ENCODE peak calls at places on chromosomes 6 and 20, in seven cellular contexts. One of them, this sample, is unnamed.

GRCh38 chr6:66179363-66179762 is 472.3 kb upstream of the EYS start:
- DNase-seq in astrocyte of the spinal cord: no peak
- DNase-seq in fibroblast of pulmonary artery: no peak
- DNase-seq in foreskin fibroblast: no peak
- DNase-seq in heart left ventricle: no peak
- DNase-seq in WERI-Rb-1: no peak
- DNase-seq in fibroblast of lung: no peak
- DNase-seq in this sample: peak; percentile 6

GRCh38 chr20:62423326-62423706 is 4.0 kb downstream of the RBBP8NL start:
- DNase-seq in fibroblast of pulmonary artery: no peak
- DNase-seq in WERI-Rb-1: peak; percentile 36
- DNase-seq in fibroblast of lung: no peak
- DNase-seq in astrocyte of the spinal cord: no peak
- DNase-seq in heart left ventricle: no peak
- DNase-seq in foreskin fibroblast: no peak
- DNase-seq in this sample: no peak

GRCh38 chr6:21426841-21427490 is 166.6 kb upstream of the SOX4 start:
- DNase-seq in fibroblast of lung: peak; percentile 48
- DNase-seq in WERI-Rb-1: no peak
- DNase-seq in heart left ventricle: no peak
- DNase-seq in astrocyte of the spinal cord: no peak
- DNase-seq in foreskin fibroblast: no peak
- DNase-seq in fibroblast of pulmonary artery: peak; percentile 45
- DNase-seq in this sample: peak; percentile 16

GRCh38 chr20:62159052-62159451 is 15.5 kb downstream of the SS18L1 start:
- DNase-seq in fibroblast of lung: no peak
- DNase-seq in WERI-Rb-1: no peak
- DNase-seq in fibroblast of pulmonary artery: no peak
- DNase-seq in astrocyte of the spinal cord: no peak
- DNase-seq in heart left ventricle: no peak
- DNase-seq in foreskin fibroblast: no peak
- DNase-seq in this sample: no peak

GRCh38 chr6:44084231-44085014 is 42.8 kb downstream of the MRPL14 start:
- DNase-seq in foreskin fibroblast: peak; percentile 59
- DNase-seq in WERI-Rb-1: no peak
- DNase-seq in astrocyte of the spinal cord: peak; percentile 55
- DNase-seq in heart left ventricle: no peak
- DNase-seq in fibroblast of lung: no peak
- DNase-seq in fibroblast of pulmonary artery: no peak
- DNase-seq in this sample: no peak

GRCh38 chr6:163525926-163526325 is 111.4 kb downstream of the QKI start:
- DNase-seq in heart left ventricle: no peak
- DNase-seq in astrocyte of the spinal cord: no peak
- DNase-seq in foreskin fibroblast: no peak
- DNase-seq in fibroblast of pulmonary artery: peak; percentile 17
- DNase-seq in WERI-Rb-1: no peak
- DNase-seq in fibroblast of lung: peak; percentile 66
- DNase-seq in this sample: peak; percentile 15

GRCh38 chr6:133833905-133834304 is 55.0 kb upstream of the TCF21 start:
- DNase-seq in foreskin fibroblast: no peak
- DNase-seq in fibroblast of pulmonary artery: peak; percentile 67
- DNase-seq in WERI-Rb-1: no peak
- DNase-seq in heart left ventricle: peak; percentile 21
- DNase-seq in astrocyte of the spinal cord: no peak
- DNase-seq in fibroblast of lung: no peak
- DNase-seq in this sample: no peak

GRCh38 chr6:169619650-169620049 is 82.2 kb downstream of the WDR27 start:
- DNase-seq in heart left ventricle: no peak
- DNase-seq in WERI-Rb-1: no peak
- DNase-seq in fibroblast of lung: peak; percentile 47
- DNase-seq in astrocyte of the spinal cord: no peak
- DNase-seq in foreskin fibroblast: peak; percentile 46
- DNase-seq in fibroblast of pulmonary artery: peak; percentile 26
- DNase-seq in this sample: peak; percentile 11

GRCh38 chr6:141421378-141421777 is 711.3 kb upstream of the GJE1 start:
- DNase-seq in WERI-Rb-1: no peak
- DNase-seq in fibroblast of lung: peak; percentile 89
- DNase-seq in heart left ventricle: no peak
- DNase-seq in fibroblast of pulmonary artery: peak; percentile 77
- DNase-seq in foreskin fibroblast: peak; percentile 79
- DNase-seq in astrocyte of the spinal cord: peak; percentile 79
- DNase-seq in this sample: peak; percentile 73

GRCh38 chr20:36153754-36154695 is 515 bp upstream of the EPB41L1 start:
- DNase-seq in WERI-Rb-1: peak; percentile 90
- DNase-seq in astrocyte of the spinal cord: peak; percentile 58
- DNase-seq in foreskin fibroblast: peak; percentile 69
- DNase-seq in fibroblast of pulmonary artery: peak; percentile 61
- DNase-seq in heart left ventricle: peak; percentile 90
- DNase-seq in fibroblast of lung: peak; percentile 68
- DNase-seq in this sample: peak; percentile 57

GRCh38 chr6:5471637-5472430 is 210.5 kb downstream of the FARS2 start:
- DNase-seq in heart left ventricle: no peak
- DNase-seq in fibroblast of pulmonary artery: no peak
- DNase-seq in foreskin fibroblast: no peak
- DNase-seq in fibroblast of lung: peak; percentile 52
- DNase-seq in WERI-Rb-1: peak; percentile 97
- DNase-seq in astrocyte of the spinal cord: peak; percentile 41
- DNase-seq in this sample: no peak

GRCh38 chr20:62023935-62024334 is 41.7 kb downstream of the TAF4 start:
- DNase-seq in heart left ventricle: no peak
- DNase-seq in astrocyte of the spinal cord: no peak
- DNase-seq in fibroblast of lung: no peak
- DNase-seq in WERI-Rb-1: no peak
- DNase-seq in foreskin fibroblast: no peak
- DNase-seq in fibroblast of pulmonary artery: no peak
- DNase-seq in this sample: no peak

GRCh38 chr6:158642805-158643489 is 1.6 kb downstream of the DYNLT1 start:
- DNase-seq in foreskin fibroblast: no peak
- DNase-seq in astrocyte of the spinal cord: no peak
- DNase-seq in WERI-Rb-1: no peak
- DNase-seq in heart left ventricle: no peak
- DNase-seq in fibroblast of pulmonary artery: peak; percentile 34
- DNase-seq in fibroblast of lung: peak; percentile 40
- DNase-seq in this sample: peak; percentile 35

GRCh38 chr20:32920066-32920465 is 61.3 kb downstream of the EFCAB8 start:
- DNase-seq in fibroblast of pulmonary artery: no peak
- DNase-seq in foreskin fibroblast: no peak
- DNase-seq in WERI-Rb-1: no peak
- DNase-seq in astrocyte of the spinal cord: no peak
- DNase-seq in heart left ventricle: no peak
- DNase-seq in fibroblast of lung: no peak
- DNase-seq in this sample: no peak

GRCh38 chr6:28446818-28447511 is 3.7 kb upstream of the ZSCAN23 start:
- DNase-seq in fibroblast of pulmonary artery: peak; percentile 3
- DNase-seq in heart left ventricle: no peak
- DNase-seq in foreskin fibroblast: peak; percentile 4
- DNase-seq in WERI-Rb-1: no peak
- DNase-seq in fibroblast of lung: peak; percentile 12
- DNase-seq in astrocyte of the spinal cord: peak; percentile 13
- DNase-seq in this sample: peak; percentile 4

GRCh38 chr6:160102956-160103824 is 18.4 kb upstream of the SLC22A1 start:
- DNase-seq in fibroblast of pulmonary artery: peak; percentile 43
- DNase-seq in astrocyte of the spinal cord: no peak
- DNase-seq in WERI-Rb-1: peak; percentile 24
- DNase-seq in fibroblast of lung: peak; percentile 8
- DNase-seq in heart left ventricle: no peak
- DNase-seq in foreskin fibroblast: no peak
- DNase-seq in this sample: peak; percentile 35

GRCh38 chr6:75086236-75086635 is 119.6 kb downstream of the COL12A1 start:
- DNase-seq in fibroblast of pulmonary artery: no peak
- DNase-seq in heart left ventricle: no peak
- DNase-seq in WERI-Rb-1: no peak
- DNase-seq in fibroblast of lung: no peak
- DNase-seq in astrocyte of the spinal cord: no peak
- DNase-seq in foreskin fibroblast: no peak
- DNase-seq in this sample: no peak

GRCh38 chr6:56953597-56954388 is 1.1 kb upstream of the BEND6 start:
- DNase-seq in fibroblast of lung: no peak
- DNase-seq in fibroblast of pulmonary artery: no peak
- DNase-seq in heart left ventricle: no peak
- DNase-seq in foreskin fibroblast: no peak
- DNase-seq in WERI-Rb-1: no peak
- DNase-seq in astrocyte of the spinal cord: no peak
- DNase-seq in this sample: peak; percentile 34

GRCh38 chr6:37713529-37714119 is 15.9 kb upstream of the MDGA1 start:
- DNase-seq in heart left ventricle: no peak
- DNase-seq in fibroblast of lung: peak; percentile 95
- DNase-seq in foreskin fibroblast: peak; percentile 68
- DNase-seq in astrocyte of the spinal cord: peak; percentile 59
- DNase-seq in WERI-Rb-1: peak; percentile 95
- DNase-seq in fibroblast of pulmonary artery: peak; percentile 71
- DNase-seq in this sample: peak; percentile 67

GRCh38 chr6:30091577-30092381 is 16.2 kb upstream of the RNF39 start:
- DNase-seq in fibroblast of pulmonary artery: peak; percentile 52
- DNase-seq in heart left ventricle: no peak
- DNase-seq in astrocyte of the spinal cord: peak; percentile 23
- DNase-seq in foreskin fibroblast: peak; percentile 80
- DNase-seq in WERI-Rb-1: no peak
- DNase-seq in fibroblast of lung: peak; percentile 70
- DNase-seq in this sample: peak; percentile 63

GRCh38 chr6:126261792-126262421 is 78.0 kb upstream of the CENPW start:
- DNase-seq in WERI-Rb-1: no peak
- DNase-seq in fibroblast of lung: no peak
- DNase-seq in fibroblast of pulmonary artery: no peak
- DNase-seq in astrocyte of the spinal cord: no peak
- DNase-seq in heart left ventricle: no peak
- DNase-seq in foreskin fibroblast: no peak
- DNase-seq in this sample: no peak

GRCh38 chr6:33202799-33203198 is 1.7 kb upstream of the HSD17B8 start:
- DNase-seq in foreskin fibroblast: no peak
- DNase-seq in WERI-Rb-1: no peak
- DNase-seq in astrocyte of the spinal cord: no peak
- DNase-seq in heart left ventricle: no peak
- DNase-seq in fibroblast of lung: no peak
- DNase-seq in fibroblast of pulmonary artery: no peak
- DNase-seq in this sample: no peak

GRCh38 chr6:113875470-113875869 is 18.3 kb downstream of the MARCKS start:
- DNase-seq in astrocyte of the spinal cord: peak; percentile 64
- DNase-seq in foreskin fibroblast: peak; percentile 50
- DNase-seq in fibroblast of pulmonary artery: peak; percentile 46
- DNase-seq in WERI-Rb-1: no peak
- DNase-seq in fibroblast of lung: peak; percentile 82
- DNase-seq in heart left ventricle: no peak
- DNase-seq in this sample: peak; percentile 66

GRCh38 chr6:113876654-113877053 is 19.5 kb downstream of the MARCKS start:
- DNase-seq in WERI-Rb-1: no peak
- DNase-seq in fibroblast of pulmonary artery: no peak
- DNase-seq in foreskin fibroblast: no peak
- DNase-seq in heart left ventricle: no peak
- DNase-seq in fibroblast of lung: no peak
- DNase-seq in astrocyte of the spinal cord: no peak
- DNase-seq in this sample: peak; percentile 40

GRCh38 chr6:113871975-113872374 is 14.8 kb downstream of the MARCKS start:
- DNase-seq in WERI-Rb-1: no peak
- DNase-seq in heart left ventricle: no peak
- DNase-seq in foreskin fibroblast: no peak
- DNase-seq in astrocyte of the spinal cord: no peak
- DNase-seq in fibroblast of pulmonary artery: no peak
- DNase-seq in fibroblast of lung: no peak
- DNase-seq in this sample: no peak

GRCh38 chr6:113870917-113871316 is 13.8 kb downstream of the MARCKS start:
- DNase-seq in astrocyte of the spinal cord: no peak
- DNase-seq in fibroblast of lung: no peak
- DNase-seq in fibroblast of pulmonary artery: no peak
- DNase-seq in heart left ventricle: no peak
- DNase-seq in WERI-Rb-1: no peak
- DNase-seq in foreskin fibroblast: no peak
- DNase-seq in this sample: no peak

GRCh38 chr6:113873043-113873667 is 16.0 kb downstream of the MARCKS start:
- DNase-seq in fibroblast of lung: no peak
- DNase-seq in heart left ventricle: peak; percentile 12
- DNase-seq in astrocyte of the spinal cord: no peak
- DNase-seq in foreskin fibroblast: no peak
- DNase-seq in fibroblast of pulmonary artery: no peak
- DNase-seq in WERI-Rb-1: no peak
- DNase-seq in this sample: no peak
- TF ChIP-seq CTCF in fibroblast of lung: no peak
- TF ChIP-seq CTCF in heart left ventricle: no peak
- TF ChIP-seq CTCF in astrocyte of the spinal cord: no peak
- TF ChIP-seq CTCF in foreskin fibroblast: no peak
- TF ChIP-seq CTCF in fibroblast of pulmonary artery: no peak
- TF ChIP-seq CTCF in WERI-Rb-1: no peak
- TF ChIP-seq CTCF in this sample: no peak

DNA sequence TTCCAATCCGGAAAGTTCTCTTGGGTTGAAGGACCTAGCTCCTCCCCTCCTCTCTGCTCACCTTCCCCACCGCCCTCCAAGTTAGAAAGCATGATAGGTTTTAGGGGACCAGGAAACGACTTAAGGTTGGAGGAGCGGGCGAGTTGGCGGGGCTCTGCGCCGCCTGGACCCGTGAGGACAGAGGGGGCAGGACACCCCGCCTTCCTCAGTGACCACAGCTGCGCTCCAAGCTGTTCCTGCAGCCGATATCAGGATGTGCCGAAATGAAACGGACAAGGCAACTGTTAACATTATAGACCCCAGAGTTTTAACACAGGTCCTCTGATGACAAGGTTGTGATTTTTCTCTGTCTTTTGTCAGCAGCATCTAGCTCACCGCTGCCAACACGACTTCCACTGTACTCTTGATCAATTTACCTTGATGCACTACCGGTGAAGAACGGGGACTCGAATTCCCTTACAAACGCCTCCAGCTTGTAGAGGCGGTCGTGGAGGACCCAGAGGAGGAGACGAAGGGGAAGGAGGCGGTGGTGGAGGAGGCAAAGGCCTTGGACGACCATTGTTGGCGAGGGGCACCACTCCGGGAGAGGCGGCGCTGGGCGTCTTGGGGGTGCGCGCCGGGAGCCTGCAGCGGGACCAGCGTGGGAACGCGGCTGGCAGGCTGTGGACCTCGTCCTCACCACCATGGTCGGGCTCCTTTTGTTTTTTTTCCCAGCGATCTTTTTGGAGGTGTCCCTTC is at the start of gene GRM1:
- DNase-seq in foreskin fibroblast: no peak
- DNase-seq in astrocyte of the spinal cord: no peak
- DNase-seq in WERI-Rb-1: peak; percentile 24
- DNase-seq in fibroblast of pulmonary artery: no peak
- DNase-seq in heart left ventricle: no peak
- DNase-seq in fibroblast of lung: no peak
- DNase-seq in this sample: no peak
- H3K4me3 ChIP-seq in foreskin fibroblast: no peak within 1 kb of the TSS
- H3K4me3 ChIP-seq in astrocyte of the spinal cord: no peak within 1 kb of the TSS
- H3K4me3 ChIP-seq in WERI-Rb-1: peak within 1 kb of the TSS; percentile 40
- H3K4me3 ChIP-seq in fibroblast of pulmonary artery: peak within 1 kb of the TSS; percentile 21
- H3K4me3 ChIP-seq in heart left ventricle: no peak within 1 kb of the TSS
- H3K4me3 ChIP-seq in fibroblast of lung: no peak within 1 kb of the TSS
- H3K4me3 ChIP-seq in this sample: peak within 1 kb of the TSS; percentile 39

GRCh38 chr20:34875657-34876160 is 703 bp upstream of the ACSS2 start:
- DNase-seq in foreskin fibroblast: no peak
- DNase-seq in fibroblast of pulmonary artery: no peak
- DNase-seq in fibroblast of lung: no peak
- DNase-seq in astrocyte of the spinal cord: no peak
- DNase-seq in WERI-Rb-1: no peak
- DNase-seq in heart left ventricle: no peak
- DNase-seq in this sample: no peak
- TF ChIP-seq CTCF in foreskin fibroblast: no peak
- TF ChIP-seq CTCF in fibroblast of pulmonary artery: peak; percentile 36
- TF ChIP-seq CTCF in fibroblast of lung: peak; percentile 20
- TF ChIP-seq CTCF in astrocyte of the spinal cord: peak; percentile 27
- TF ChIP-seq CTCF in WERI-Rb-1: no peak
- TF ChIP-seq CTCF in heart left ventricle: no peak
- TF ChIP-seq CTCF in this sample: peak; percentile 16

GRCh38 chr6:4313044-4313686 is 177.8 kb upstream of the ECI2 start:
- DNase-seq in foreskin fibroblast: peak; percentile 72
- DNase-seq in astrocyte of the spinal cord: peak; percentile 93
- DNase-seq in heart left ventricle: peak; percentile 40
- DNase-seq in WERI-Rb-1: no peak
- DNase-seq in fibroblast of lung: peak; percentile 96
- DNase-seq in fibroblast of pulmonary artery: peak; percentile 98
- DNase-seq in this sample: peak; percentile 96
- H3K4me3 ChIP-seq in foreskin fibroblast: peak overlapping the region; percentile 5
- H3K4me3 ChIP-seq in astrocyte of the spinal cord: no peak overlapping the region
- H3K4me3 ChIP-seq in heart left ventricle: no peak overlapping the region
- H3K4me3 ChIP-seq in WERI-Rb-1: no peak overlapping the region
- H3K4me3 ChIP-seq in fibroblast of lung: peak overlapping the region; percentile 3
- H3K4me3 ChIP-seq in fibroblast of pulmonary artery: no peak overlapping the region
- H3K4me3 ChIP-seq in this sample: peak overlapping the region; percentile 22